ENCODE peak calls at places on chromosomes 13 and 19, in eight cellular contexts. One of them, this sample, is unnamed.

GRCh38 chr19:49339364-49340068 is 4.3 kb downstream of the CD37 start:
- ATAC-seq in PC-3: peak; percentile 89
- ATAC-seq in heart left ventricle: peak; percentile 94
- ATAC-seq in upper lobe of right lung: peak; percentile 89
- ATAC-seq in heart right ventricle: peak; percentile 96
- ATAC-seq in thoracic aorta: peak; percentile 75
- ATAC-seq in upper lobe of left lung: peak; percentile 95
- ATAC-seq in right cardiac atrium: peak; percentile 96
- ATAC-seq in this sample: peak; percentile 95

GRCh38 chr13:74287672-74288169 is 153.5 kb upstream of the KLF12 start:
- ATAC-seq in PC-3: peak; percentile 23
- ATAC-seq in heart left ventricle: peak; percentile 16
- ATAC-seq in upper lobe of right lung: peak; percentile 62
- ATAC-seq in heart right ventricle: no peak
- ATAC-seq in thoracic aorta: no peak
- ATAC-seq in upper lobe of left lung: peak; percentile 65
- ATAC-seq in right cardiac atrium: peak; percentile 63
- ATAC-seq in this sample: peak; percentile 31

GRCh38 chr19:881385-882071 is 11.5 kb downstream of the MED16 start:
- ATAC-seq in PC-3: no peak
- ATAC-seq in heart left ventricle: no peak
- ATAC-seq in upper lobe of right lung: no peak
- ATAC-seq in heart right ventricle: no peak
- ATAC-seq in thoracic aorta: no peak
- ATAC-seq in upper lobe of left lung: no peak
- ATAC-seq in right cardiac atrium: no peak
- ATAC-seq in this sample: no peak

GRCh38 chr19:43636121-43636683 is 3.4 kb downstream of the CADM4 start:
- ATAC-seq in PC-3: no peak
- ATAC-seq in heart left ventricle: no peak
- ATAC-seq in upper lobe of right lung: no peak
- ATAC-seq in heart right ventricle: peak; percentile 21
- ATAC-seq in thoracic aorta: no peak
- ATAC-seq in upper lobe of left lung: no peak
- ATAC-seq in right cardiac atrium: peak; percentile 6
- ATAC-seq in this sample: no peak

GRCh38 chr13:37899753-37900152 is 30.2 kb upstream of the TRPC4 start:
- ATAC-seq in PC-3: no peak
- ATAC-seq in heart left ventricle: no peak
- ATAC-seq in upper lobe of right lung: no peak
- ATAC-seq in heart right ventricle: no peak
- ATAC-seq in thoracic aorta: no peak
- ATAC-seq in upper lobe of left lung: no peak
- ATAC-seq in right cardiac atrium: no peak
- ATAC-seq in this sample: no peak

GRCh38 chr13:59112375-59112774 is 1051.4 kb downstream of the DIAPH3 start:
- ATAC-seq in PC-3: peak; percentile 64
- ATAC-seq in heart left ventricle: peak; percentile 64
- ATAC-seq in upper lobe of right lung: no peak
- ATAC-seq in heart right ventricle: no peak
- ATAC-seq in thoracic aorta: no peak
- ATAC-seq in upper lobe of left lung: no peak
- ATAC-seq in right cardiac atrium: peak; percentile 75
- ATAC-seq in this sample: peak; percentile 67

GRCh38 chr19:49020342-49020741 is 3.5 kb upstream of the LHB start:
- ATAC-seq in PC-3: no peak
- ATAC-seq in heart left ventricle: no peak
- ATAC-seq in upper lobe of right lung: no peak
- ATAC-seq in heart right ventricle: no peak
- ATAC-seq in thoracic aorta: no peak
- ATAC-seq in upper lobe of left lung: no peak
- ATAC-seq in right cardiac atrium: no peak
- ATAC-seq in this sample: no peak

GRCh38 chr19:55041627-55042343 is 3.7 kb upstream of the GP6 start:
- ATAC-seq in PC-3: no peak
- ATAC-seq in heart left ventricle: no peak
- ATAC-seq in upper lobe of right lung: peak; percentile 25
- ATAC-seq in heart right ventricle: no peak
- ATAC-seq in thoracic aorta: no peak
- ATAC-seq in upper lobe of left lung: no peak
- ATAC-seq in right cardiac atrium: peak; percentile 62
- ATAC-seq in this sample: no peak

DNA sequence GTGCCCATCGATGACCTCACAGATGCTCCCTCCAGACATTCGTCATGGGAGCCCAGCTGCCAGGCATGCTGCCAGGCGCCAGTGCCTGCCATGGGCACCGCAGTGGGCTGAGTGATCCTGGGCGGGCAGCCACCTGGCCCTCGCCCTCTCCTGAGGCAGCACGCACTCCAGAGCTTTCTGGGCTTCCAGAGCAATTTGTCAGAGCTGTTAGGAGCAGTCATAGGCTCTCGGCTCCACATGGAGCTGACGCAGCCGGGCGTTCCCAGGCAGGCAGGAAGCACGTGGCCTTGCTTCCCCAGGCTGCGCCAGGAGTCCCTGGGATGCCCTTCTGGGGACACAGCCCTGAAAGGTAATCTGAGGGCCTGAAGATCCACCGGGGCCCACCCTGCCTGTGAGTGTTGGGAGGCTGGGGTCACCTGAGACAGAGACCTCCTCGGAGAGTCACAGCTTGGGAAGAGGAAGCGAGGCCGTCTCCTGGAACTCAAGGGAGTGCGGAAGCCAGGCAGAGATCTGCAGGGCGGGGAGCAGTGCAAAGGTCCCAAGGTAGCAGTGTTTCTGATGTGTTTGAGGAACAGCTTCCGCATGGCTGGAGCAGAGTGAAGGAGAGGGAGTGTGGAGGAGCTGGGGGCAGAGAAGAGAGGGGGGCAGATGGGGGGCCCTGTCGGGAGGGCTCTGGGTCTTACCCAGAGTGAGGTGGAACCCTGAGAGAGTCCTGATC is 50.5 kb downstream of the DPF1 start:
- ATAC-seq in PC-3: no peak
- ATAC-seq in heart left ventricle: peak; percentile 99
- ATAC-seq in upper lobe of right lung: peak; percentile 45
- ATAC-seq in heart right ventricle: peak; percentile 99
- ATAC-seq in thoracic aorta: peak; percentile 82
- ATAC-seq in upper lobe of left lung: no peak
- ATAC-seq in right cardiac atrium: peak; percentile 95
- ATAC-seq in this sample: peak; percentile 61
- H3K27ac ChIP-seq in PC-3: no peak overlapping the region
- H3K27ac ChIP-seq in heart left ventricle: peak overlapping the region; percentile 62
- H3K27ac ChIP-seq in upper lobe of right lung: no peak overlapping the region
- H3K27ac ChIP-seq in heart right ventricle: peak overlapping the region; percentile 80
- H3K27ac ChIP-seq in thoracic aorta: peak overlapping the region; percentile 67
- H3K27ac ChIP-seq in upper lobe of left lung: no peak overlapping the region
- H3K27ac ChIP-seq in right cardiac atrium: peak overlapping the region; percentile 66
- H3K27ac ChIP-seq in this sample: no peak overlapping the region

GRCh38 chr13:99386495-99386894 is 79.3 kb upstream of the GPR183 start:
- ATAC-seq in PC-3: no peak
- ATAC-seq in heart left ventricle: no peak
- ATAC-seq in upper lobe of right lung: no peak
- ATAC-seq in heart right ventricle: no peak
- ATAC-seq in thoracic aorta: no peak
- ATAC-seq in upper lobe of left lung: no peak
- ATAC-seq in right cardiac atrium: peak; percentile 31
- ATAC-seq in this sample: no peak

GRCh38 chr13:99385161-99385560 is 78.0 kb upstream of the GPR183 start:
- ATAC-seq in PC-3: no peak
- ATAC-seq in heart left ventricle: no peak
- ATAC-seq in upper lobe of right lung: no peak
- ATAC-seq in heart right ventricle: no peak
- ATAC-seq in thoracic aorta: no peak
- ATAC-seq in upper lobe of left lung: no peak
- ATAC-seq in right cardiac atrium: no peak
- ATAC-seq in this sample: no peak

GRCh38 chr13:99388334-99388923 is 81.2 kb upstream of the GPR183 start:
- ATAC-seq in PC-3: no peak
- ATAC-seq in heart left ventricle: no peak
- ATAC-seq in upper lobe of right lung: no peak
- ATAC-seq in heart right ventricle: no peak
- ATAC-seq in thoracic aorta: no peak
- ATAC-seq in upper lobe of left lung: no peak
- ATAC-seq in right cardiac atrium: no peak
- ATAC-seq in this sample: no peak

GRCh38 chr13:99385940-99386339 is 78.7 kb upstream of the GPR183 start:
- ATAC-seq in PC-3: no peak
- ATAC-seq in heart left ventricle: no peak
- ATAC-seq in upper lobe of right lung: no peak
- ATAC-seq in heart right ventricle: no peak
- ATAC-seq in thoracic aorta: no peak
- ATAC-seq in upper lobe of left lung: no peak
- ATAC-seq in right cardiac atrium: no peak
- ATAC-seq in this sample: no peak

GRCh38 chr13:99386911-99387788 is 80.0 kb upstream of the GPR183 start:
- ATAC-seq in PC-3: peak; percentile 18
- ATAC-seq in heart left ventricle: no peak
- ATAC-seq in upper lobe of right lung: peak; percentile 70
- ATAC-seq in heart right ventricle: no peak
- ATAC-seq in thoracic aorta: peak; percentile 19
- ATAC-seq in upper lobe of left lung: no peak
- ATAC-seq in right cardiac atrium: no peak
- ATAC-seq in this sample: no peak
- H3K27ac ChIP-seq in PC-3: no peak overlapping the region
- H3K27ac ChIP-seq in heart left ventricle: no peak overlapping the region
- H3K27ac ChIP-seq in upper lobe of right lung: no peak overlapping the region
- H3K27ac ChIP-seq in heart right ventricle: no peak overlapping the region
- H3K27ac ChIP-seq in thoracic aorta: no peak overlapping the region
- H3K27ac ChIP-seq in upper lobe of left lung: no peak overlapping the region
- H3K27ac ChIP-seq in right cardiac atrium: no peak overlapping the region
- H3K27ac ChIP-seq in this sample: no peak overlapping the region

DNA sequence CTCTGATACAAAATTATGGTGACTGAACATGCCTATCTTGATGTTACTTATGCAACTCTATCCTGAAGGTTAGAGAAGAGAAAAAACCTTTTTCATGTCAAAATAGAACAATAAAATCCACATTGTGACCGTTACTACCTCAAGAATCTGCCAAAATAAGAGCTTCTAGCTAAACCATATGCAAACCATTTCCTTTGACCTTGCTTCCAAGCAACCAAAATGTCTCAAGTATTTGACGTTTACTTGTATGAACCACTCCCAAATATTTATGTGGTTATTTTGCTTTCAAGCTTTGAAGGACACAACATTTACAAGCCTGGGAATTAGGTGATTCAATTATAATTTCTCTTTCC is 13.9 kb downstream of the FOXO1 start:
- ATAC-seq in PC-3: no peak
- ATAC-seq in heart left ventricle: no peak
- ATAC-seq in upper lobe of right lung: no peak
- ATAC-seq in heart right ventricle: no peak
- ATAC-seq in thoracic aorta: no peak
- ATAC-seq in upper lobe of left lung: no peak
- ATAC-seq in right cardiac atrium: no peak
- ATAC-seq in this sample: no peak
- H3K27ac ChIP-seq in PC-3: no peak overlapping the region
- H3K27ac ChIP-seq in heart left ventricle: no peak overlapping the region
- H3K27ac ChIP-seq in upper lobe of right lung: no peak overlapping the region
- H3K27ac ChIP-seq in heart right ventricle: no peak overlapping the region
- H3K27ac ChIP-seq in thoracic aorta: no peak overlapping the region
- H3K27ac ChIP-seq in upper lobe of left lung: no peak overlapping the region
- H3K27ac ChIP-seq in right cardiac atrium: no peak overlapping the region
- H3K27ac ChIP-seq in this sample: no peak overlapping the region

DNA sequence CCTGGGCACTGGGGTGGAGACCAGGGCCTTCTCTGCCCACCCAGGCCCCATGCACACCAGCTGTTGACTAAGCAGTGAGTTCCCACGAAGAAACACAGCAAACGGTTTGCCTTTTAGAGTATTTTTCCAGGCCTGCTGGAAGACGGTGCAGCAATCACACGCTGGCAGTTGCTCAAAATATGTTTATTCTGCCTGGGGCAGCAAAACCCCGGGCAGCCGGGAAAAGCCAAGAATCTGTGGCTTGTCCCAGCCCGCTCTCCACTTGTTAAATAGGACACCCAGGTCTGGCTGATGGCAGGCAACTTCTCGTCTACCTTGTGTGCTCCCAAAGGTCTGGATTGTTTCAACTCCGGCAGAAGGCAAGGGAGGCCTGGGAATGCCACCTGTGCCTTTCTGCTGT is 40.8 kb downstream of the GGACT start:
- ATAC-seq in PC-3: no peak
- ATAC-seq in heart left ventricle: no peak
- ATAC-seq in upper lobe of right lung: no peak
- ATAC-seq in heart right ventricle: no peak
- ATAC-seq in thoracic aorta: no peak
- ATAC-seq in upper lobe of left lung: no peak
- ATAC-seq in right cardiac atrium: no peak
- ATAC-seq in this sample: no peak
- H3K27ac ChIP-seq in PC-3: no peak overlapping the region
- H3K27ac ChIP-seq in heart left ventricle: peak overlapping the region; percentile 72
- H3K27ac ChIP-seq in upper lobe of right lung: no peak overlapping the region
- H3K27ac ChIP-seq in heart right ventricle: no peak overlapping the region
- H3K27ac ChIP-seq in thoracic aorta: peak overlapping the region; percentile 50
- H3K27ac ChIP-seq in upper lobe of left lung: no peak overlapping the region
- H3K27ac ChIP-seq in right cardiac atrium: no peak overlapping the region
- H3K27ac ChIP-seq in this sample: no peak overlapping the region

GRCh38 chr13:113981611-113982295 is 7.9 kb upstream of the C13orf46 start:
- ATAC-seq in PC-3: no peak
- ATAC-seq in heart left ventricle: no peak
- ATAC-seq in upper lobe of right lung: no peak
- ATAC-seq in heart right ventricle: peak; percentile 42
- ATAC-seq in thoracic aorta: no peak
- ATAC-seq in upper lobe of left lung: no peak
- ATAC-seq in right cardiac atrium: no peak
- ATAC-seq in this sample: peak; percentile 6

GRCh38 chr13:113982296-113982661 is 8.4 kb upstream of the C13orf46 start:
- ATAC-seq in PC-3: no peak
- ATAC-seq in heart left ventricle: peak; percentile 12
- ATAC-seq in upper lobe of right lung: no peak
- ATAC-seq in heart right ventricle: peak; percentile 35
- ATAC-seq in thoracic aorta: no peak
- ATAC-seq in upper lobe of left lung: no peak
- ATAC-seq in right cardiac atrium: peak; percentile 33
- ATAC-seq in this sample: peak; percentile 14

GRCh38 chr13:113980489-113981064 is 6.7 kb upstream of the C13orf46 start:
- ATAC-seq in PC-3: no peak
- ATAC-seq in heart left ventricle: no peak
- ATAC-seq in upper lobe of right lung: no peak
- ATAC-seq in heart right ventricle: peak; percentile 20
- ATAC-seq in thoracic aorta: no peak
- ATAC-seq in upper lobe of left lung: no peak
- ATAC-seq in right cardiac atrium: no peak
- ATAC-seq in this sample: no peak

GRCh38 chr13:113979791-113980471 is 6.1 kb upstream of the C13orf46 start:
- ATAC-seq in PC-3: no peak
- ATAC-seq in heart left ventricle: no peak
- ATAC-seq in upper lobe of right lung: no peak
- ATAC-seq in heart right ventricle: peak; percentile 13
- ATAC-seq in thoracic aorta: no peak
- ATAC-seq in upper lobe of left lung: no peak
- ATAC-seq in right cardiac atrium: peak; percentile 27
- ATAC-seq in this sample: no peak

GRCh38 chr13:113981201-113981605 is 7.3 kb upstream of the C13orf46 start:
- ATAC-seq in PC-3: peak; percentile 78
- ATAC-seq in heart left ventricle: no peak
- ATAC-seq in upper lobe of right lung: peak; percentile 91
- ATAC-seq in heart right ventricle: peak; percentile 68
- ATAC-seq in thoracic aorta: no peak
- ATAC-seq in upper lobe of left lung: peak; percentile 89
- ATAC-seq in right cardiac atrium: peak; percentile 44
- ATAC-seq in this sample: peak; percentile 47
- H3K27ac ChIP-seq in PC-3: no peak overlapping the region
- H3K27ac ChIP-seq in heart left ventricle: no peak overlapping the region
- H3K27ac ChIP-seq in upper lobe of right lung: no peak overlapping the region
- H3K27ac ChIP-seq in heart right ventricle: no peak overlapping the region
- H3K27ac ChIP-seq in thoracic aorta: no peak overlapping the region
- H3K27ac ChIP-seq in upper lobe of left lung: no peak overlapping the region
- H3K27ac ChIP-seq in right cardiac atrium: no peak overlapping the region
- H3K27ac ChIP-seq in this sample: peak overlapping the region; percentile 24